ENCODE peak calls at places on chromosomes 16 and 17, in ten cellular contexts. One of them, this sample, is unnamed.

GRCh38 chr17:66540131-66540781 is 237.8 kb downstream of the PRKCA start:
- DNase-seq in NCI-H1694: no peak
- DNase-seq in substantia nigra: peak
- DNase-seq in activated effector memory CD4-positive, alpha-beta T cell treated with Interleukin-2 at 50 U/mL for 16 hours: no peak
- DNase-seq in kidney epithelial cell: peak
- DNase-seq in GM18507: no peak
- DNase-seq in NCI-H2081: no peak
- DNase-seq in HuH-7.5: no peak
- DNase-seq in fibroblast of the aortic adventitia: peak
- DNase-seq in NCI-H2029: no peak
- DNase-seq in this sample: no peak

GRCh38 chr16:30761427-30761927 is 385 bp downstream of the CFAP119 start:
- DNase-seq in substantia nigra: no peak
- DNase-seq in HuH-7.5: no peak
- DNase-seq in activated effector memory CD4-positive, alpha-beta T cell treated with Interleukin-2 at 50 U/mL for 16 hours: no peak
- DNase-seq in fibroblast of the aortic adventitia: no peak
- DNase-seq in NCI-H2081: peak
- DNase-seq in NCI-H2029: no peak
- DNase-seq in kidney epithelial cell: no peak
- DNase-seq in NCI-H1694: no peak
- DNase-seq in GM18507: no peak
- DNase-seq in this sample: peak

GRCh38 chr16:56667581-56668571 is at the start of gene MT1G:
- DNase-seq in substantia nigra: no peak
- DNase-seq in activated effector memory CD4-positive, alpha-beta T cell treated with Interleukin-2 at 50 U/mL for 16 hours: no peak
- DNase-seq in NCI-H1694: no peak
- DNase-seq in NCI-H2081: no peak
- DNase-seq in kidney epithelial cell: no peak
- DNase-seq in HuH-7.5: no peak
- DNase-seq in NCI-H2029: peak
- DNase-seq in GM18507: no peak
- DNase-seq in fibroblast of the aortic adventitia: peak
- DNase-seq in this sample: no peak

GRCh38 chr16:66166451-66166850 is 200.0 kb upstream of the CDH5 start:
- DNase-seq in GM18507: no peak
- DNase-seq in NCI-H2029: no peak
- DNase-seq in substantia nigra: no peak
- DNase-seq in kidney epithelial cell: no peak
- DNase-seq in NCI-H1694: no peak
- DNase-seq in activated effector memory CD4-positive, alpha-beta T cell treated with Interleukin-2 at 50 U/mL for 16 hours: no peak
- DNase-seq in NCI-H2081: no peak
- DNase-seq in HuH-7.5: no peak
- DNase-seq in fibroblast of the aortic adventitia: peak
- DNase-seq in this sample: no peak

GRCh38 chr16:68069511-68070248 is 15.5 kb upstream of the NFATC3 start:
- DNase-seq in activated effector memory CD4-positive, alpha-beta T cell treated with Interleukin-2 at 50 U/mL for 16 hours: peak
- DNase-seq in substantia nigra: no peak
- DNase-seq in NCI-H2029: peak
- DNase-seq in NCI-H1694: peak
- DNase-seq in GM18507: no peak
- DNase-seq in fibroblast of the aortic adventitia: no peak
- DNase-seq in HuH-7.5: no peak
- DNase-seq in kidney epithelial cell: no peak
- DNase-seq in NCI-H2081: no peak
- DNase-seq in this sample: no peak

GRCh38 chr16:23225634-23226033 is 43.1 kb downstream of the SCNN1G start:
- DNase-seq in HuH-7.5: no peak
- DNase-seq in NCI-H2029: no peak
- DNase-seq in substantia nigra: no peak
- DNase-seq in kidney epithelial cell: no peak
- DNase-seq in GM18507: no peak
- DNase-seq in activated effector memory CD4-positive, alpha-beta T cell treated with Interleukin-2 at 50 U/mL for 16 hours: no peak
- DNase-seq in NCI-H2081: no peak
- DNase-seq in fibroblast of the aortic adventitia: no peak
- DNase-seq in NCI-H1694: no peak
- DNase-seq in this sample: no peak

GRCh38 chr17:181213-182163 is at the start of gene DOC2B:
- DNase-seq in activated effector memory CD4-positive, alpha-beta T cell treated with Interleukin-2 at 50 U/mL for 16 hours: no peak
- DNase-seq in kidney epithelial cell: no peak
- DNase-seq in HuH-7.5: peak
- DNase-seq in substantia nigra: no peak
- DNase-seq in fibroblast of the aortic adventitia: peak
- DNase-seq in NCI-H2081: no peak
- DNase-seq in NCI-H2029: no peak
- DNase-seq in NCI-H1694: no peak
- DNase-seq in GM18507: no peak
- DNase-seq in this sample: no peak

GRCh38 chr16:49739381-49739780 is 116.5 kb downstream of the ZNF423 start:
- DNase-seq in NCI-H1694: no peak
- DNase-seq in fibroblast of the aortic adventitia: no peak
- DNase-seq in NCI-H2029: no peak
- DNase-seq in NCI-H2081: no peak
- DNase-seq in HuH-7.5: no peak
- DNase-seq in kidney epithelial cell: no peak
- DNase-seq in substantia nigra: no peak
- DNase-seq in GM18507: no peak
- DNase-seq in activated effector memory CD4-positive, alpha-beta T cell treated with Interleukin-2 at 50 U/mL for 16 hours: no peak
- DNase-seq in this sample: peak

GRCh38 chr17:51391992-51392654 is 131.8 kb downstream of the UTP18 start:
- DNase-seq in activated effector memory CD4-positive, alpha-beta T cell treated with Interleukin-2 at 50 U/mL for 16 hours: no peak
- DNase-seq in substantia nigra: no peak
- DNase-seq in NCI-H2029: no peak
- DNase-seq in NCI-H1694: no peak
- DNase-seq in kidney epithelial cell: no peak
- DNase-seq in fibroblast of the aortic adventitia: no peak
- DNase-seq in NCI-H2081: no peak
- DNase-seq in HuH-7.5: no peak
- DNase-seq in GM18507: no peak
- DNase-seq in this sample: no peak

GRCh38 chr17:31499771-31500554 is 108.5 kb downstream of the RAB11FIP4 start:
- DNase-seq in NCI-H2081: no peak
- DNase-seq in kidney epithelial cell: peak
- DNase-seq in NCI-H2029: no peak
- DNase-seq in fibroblast of the aortic adventitia: peak
- DNase-seq in NCI-H1694: no peak
- DNase-seq in GM18507: no peak
- DNase-seq in substantia nigra: no peak
- DNase-seq in HuH-7.5: no peak
- DNase-seq in activated effector memory CD4-positive, alpha-beta T cell treated with Interleukin-2 at 50 U/mL for 16 hours: no peak
- DNase-seq in this sample: no peak

GRCh38 chr16:27515874-27516353 is 33.8 kb downstream of the GTF3C1 start:
- DNase-seq in GM18507: peak
- DNase-seq in NCI-H2081: no peak
- DNase-seq in fibroblast of the aortic adventitia: no peak
- DNase-seq in HuH-7.5: peak
- DNase-seq in NCI-H2029: no peak
- DNase-seq in activated effector memory CD4-positive, alpha-beta T cell treated with Interleukin-2 at 50 U/mL for 16 hours: no peak
- DNase-seq in substantia nigra: no peak
- DNase-seq in NCI-H1694: peak
- DNase-seq in kidney epithelial cell: no peak
- DNase-seq in this sample: peak

GRCh38 chr16:22070361-22071351 is 21.7 kb upstream of the VWA3A start:
- DNase-seq in substantia nigra: no peak
- DNase-seq in NCI-H2029: no peak
- DNase-seq in HuH-7.5: no peak
- DNase-seq in NCI-H1694: peak
- DNase-seq in kidney epithelial cell: no peak
- DNase-seq in GM18507: no peak
- DNase-seq in fibroblast of the aortic adventitia: peak
- DNase-seq in activated effector memory CD4-positive, alpha-beta T cell treated with Interleukin-2 at 50 U/mL for 16 hours: no peak
- DNase-seq in NCI-H2081: no peak
- DNase-seq in this sample: no peak

GRCh38 chr17:50397919-50398285 is 579 bp upstream of the LRRC59 start:
- DNase-seq in fibroblast of the aortic adventitia: no peak
- DNase-seq in NCI-H2081: no peak
- DNase-seq in HuH-7.5: no peak
- DNase-seq in activated effector memory CD4-positive, alpha-beta T cell treated with Interleukin-2 at 50 U/mL for 16 hours: no peak
- DNase-seq in substantia nigra: no peak
- DNase-seq in NCI-H1694: no peak
- DNase-seq in kidney epithelial cell: no peak
- DNase-seq in GM18507: no peak
- DNase-seq in NCI-H2029: no peak
- DNase-seq in this sample: no peak

GRCh38 chr16:57284206-57284951 is at the start of gene PLLP:
- DNase-seq in substantia nigra: no peak
- DNase-seq in activated effector memory CD4-positive, alpha-beta T cell treated with Interleukin-2 at 50 U/mL for 16 hours: peak
- DNase-seq in HuH-7.5: peak
- DNase-seq in NCI-H2081: peak
- DNase-seq in kidney epithelial cell: no peak
- DNase-seq in GM18507: no peak
- DNase-seq in fibroblast of the aortic adventitia: no peak
- DNase-seq in NCI-H1694: no peak
- DNase-seq in NCI-H2029: peak
- DNase-seq in this sample: peak

GRCh38 chr16:87392823-87393679 is 915 bp downstream of the MAP1LC3B start:
- DNase-seq in GM18507: no peak
- DNase-seq in NCI-H2081: peak
- DNase-seq in NCI-H2029: no peak
- DNase-seq in HuH-7.5: peak
- DNase-seq in fibroblast of the aortic adventitia: peak
- DNase-seq in activated effector memory CD4-positive, alpha-beta T cell treated with Interleukin-2 at 50 U/mL for 16 hours: peak
- DNase-seq in kidney epithelial cell: no peak
- DNase-seq in substantia nigra: no peak
- DNase-seq in NCI-H1694: no peak
- DNase-seq in this sample: peak

GRCh38 chr16:10494343-10495030 is 85.9 kb downstream of the EMP2 start:
- DNase-seq in fibroblast of the aortic adventitia: no peak
- DNase-seq in NCI-H1694: no peak
- DNase-seq in kidney epithelial cell: no peak
- DNase-seq in GM18507: no peak
- DNase-seq in HuH-7.5: no peak
- DNase-seq in NCI-H2029: no peak
- DNase-seq in activated effector memory CD4-positive, alpha-beta T cell treated with Interleukin-2 at 50 U/mL for 16 hours: no peak
- DNase-seq in substantia nigra: no peak
- DNase-seq in NCI-H2081: no peak
- DNase-seq in this sample: no peak

GRCh38 chr17:71335212-71335611 is 785.6 kb upstream of the SOX9 start:
- DNase-seq in kidney epithelial cell: no peak
- DNase-seq in NCI-H2081: no peak
- DNase-seq in GM18507: no peak
- DNase-seq in NCI-H1694: no peak
- DNase-seq in NCI-H2029: no peak
- DNase-seq in fibroblast of the aortic adventitia: no peak
- DNase-seq in activated effector memory CD4-positive, alpha-beta T cell treated with Interleukin-2 at 50 U/mL for 16 hours: no peak
- DNase-seq in HuH-7.5: no peak
- DNase-seq in substantia nigra: no peak
- DNase-seq in this sample: no peak

GRCh38 chr16:56848056-56848936 is 16.7 kb upstream of the SLC12A3 start:
- DNase-seq in NCI-H2081: no peak
- DNase-seq in fibroblast of the aortic adventitia: peak
- DNase-seq in kidney epithelial cell: peak
- DNase-seq in NCI-H1694: no peak
- DNase-seq in substantia nigra: no peak
- DNase-seq in activated effector memory CD4-positive, alpha-beta T cell treated with Interleukin-2 at 50 U/mL for 16 hours: no peak
- DNase-seq in HuH-7.5: no peak
- DNase-seq in GM18507: no peak
- DNase-seq in NCI-H2029: no peak
- DNase-seq in this sample: no peak

GRCh38 chr16:77794586-77794985 is 6.2 kb downstream of the VAT1L start:
- DNase-seq in HuH-7.5: no peak
- DNase-seq in NCI-H2081: no peak
- DNase-seq in substantia nigra: no peak
- DNase-seq in activated effector memory CD4-positive, alpha-beta T cell treated with Interleukin-2 at 50 U/mL for 16 hours: no peak
- DNase-seq in fibroblast of the aortic adventitia: peak
- DNase-seq in NCI-H1694: no peak
- DNase-seq in kidney epithelial cell: peak
- DNase-seq in NCI-H2029: no peak
- DNase-seq in GM18507: no peak
- DNase-seq in this sample: no peak

GRCh38 chr17:50952889-50953288 is 86.7 kb upstream of the TOB1 start:
- DNase-seq in NCI-H2081: no peak
- DNase-seq in fibroblast of the aortic adventitia: no peak
- DNase-seq in kidney epithelial cell: no peak
- DNase-seq in NCI-H2029: no peak
- DNase-seq in activated effector memory CD4-positive, alpha-beta T cell treated with Interleukin-2 at 50 U/mL for 16 hours: no peak
- DNase-seq in GM18507: no peak
- DNase-seq in HuH-7.5: no peak
- DNase-seq in NCI-H1694: no peak
- DNase-seq in substantia nigra: no peak
- DNase-seq in this sample: no peak

GRCh38 chr17:73160980-73161630 is 3.7 kb upstream of the SSTR2 start:
- DNase-seq in fibroblast of the aortic adventitia: no peak
- DNase-seq in NCI-H1694: no peak
- DNase-seq in NCI-H2081: no peak
- DNase-seq in GM18507: no peak
- DNase-seq in kidney epithelial cell: no peak
- DNase-seq in substantia nigra: no peak
- DNase-seq in HuH-7.5: no peak
- DNase-seq in NCI-H2029: no peak
- DNase-seq in activated effector memory CD4-positive, alpha-beta T cell treated with Interleukin-2 at 50 U/mL for 16 hours: no peak
- DNase-seq in this sample: no peak

GRCh38 chr16:48393843-48394703 is 8.9 kb upstream of the SIAH1 start:
- DNase-seq in NCI-H2029: no peak
- DNase-seq in HuH-7.5: no peak
- DNase-seq in GM18507: no peak
- DNase-seq in activated effector memory CD4-positive, alpha-beta T cell treated with Interleukin-2 at 50 U/mL for 16 hours: no peak
- DNase-seq in NCI-H2081: no peak
- DNase-seq in substantia nigra: peak
- DNase-seq in NCI-H1694: no peak
- DNase-seq in fibroblast of the aortic adventitia: peak
- DNase-seq in kidney epithelial cell: no peak
- DNase-seq in this sample: no peak

GRCh38 chr16:56401482-56401881 is 23.9 kb downstream of the AMFR start:
- DNase-seq in NCI-H1694: peak
- DNase-seq in NCI-H2029: no peak
- DNase-seq in substantia nigra: no peak
- DNase-seq in kidney epithelial cell: no peak
- DNase-seq in activated effector memory CD4-positive, alpha-beta T cell treated with Interleukin-2 at 50 U/mL for 16 hours: no peak
- DNase-seq in fibroblast of the aortic adventitia: no peak
- DNase-seq in NCI-H2081: peak
- DNase-seq in HuH-7.5: peak
- DNase-seq in GM18507: no peak
- DNase-seq in this sample: peak

GRCh38 chr17:81132770-81133723 is 32.3 kb upstream of the PVALEF start:
- DNase-seq in NCI-H1694: no peak
- DNase-seq in NCI-H2081: no peak
- DNase-seq in activated effector memory CD4-positive, alpha-beta T cell treated with Interleukin-2 at 50 U/mL for 16 hours: no peak
- DNase-seq in GM18507: no peak
- DNase-seq in fibroblast of the aortic adventitia: no peak
- DNase-seq in substantia nigra: no peak
- DNase-seq in NCI-H2029: no peak
- DNase-seq in kidney epithelial cell: no peak
- DNase-seq in HuH-7.5: no peak
- DNase-seq in this sample: no peak

GRCh38 chr16:10297341-10298006 is 88.4 kb upstream of the ATF7IP2 start:
- DNase-seq in activated effector memory CD4-positive, alpha-beta T cell treated with Interleukin-2 at 50 U/mL for 16 hours: no peak
- DNase-seq in HuH-7.5: peak
- DNase-seq in NCI-H2029: no peak
- DNase-seq in fibroblast of the aortic adventitia: no peak
- DNase-seq in NCI-H1694: no peak
- DNase-seq in kidney epithelial cell: no peak
- DNase-seq in substantia nigra: peak
- DNase-seq in NCI-H2081: no peak
- DNase-seq in GM18507: peak
- DNase-seq in this sample: no peak

GRCh38 chr16:11342021-11342855 is 3.0 kb upstream of the RMI2 start:
- DNase-seq in kidney epithelial cell: no peak
- DNase-seq in GM18507: no peak
- DNase-seq in NCI-H2081: no peak
- DNase-seq in substantia nigra: no peak
- DNase-seq in activated effector memory CD4-positive, alpha-beta T cell treated with Interleukin-2 at 50 U/mL for 16 hours: no peak
- DNase-seq in NCI-H1694: no peak
- DNase-seq in HuH-7.5: no peak
- DNase-seq in NCI-H2029: no peak
- DNase-seq in fibroblast of the aortic adventitia: no peak
- DNase-seq in this sample: no peak

GRCh38 chr17:35129973-35130351 is 8.5 kb downstream of the FNDC8 start:
- DNase-seq in NCI-H2081: no peak
- DNase-seq in activated effector memory CD4-positive, alpha-beta T cell treated with Interleukin-2 at 50 U/mL for 16 hours: no peak
- DNase-seq in substantia nigra: no peak
- DNase-seq in HuH-7.5: no peak
- DNase-seq in fibroblast of the aortic adventitia: no peak
- DNase-seq in NCI-H1694: no peak
- DNase-seq in GM18507: no peak
- DNase-seq in kidney epithelial cell: no peak
- DNase-seq in NCI-H2029: no peak
- DNase-seq in this sample: no peak

GRCh38 chr17:15893333-15894024 is 51.5 kb upstream of the ADORA2B start:
- DNase-seq in NCI-H2081: no peak
- DNase-seq in NCI-H2029: no peak
- DNase-seq in substantia nigra: no peak
- DNase-seq in NCI-H1694: no peak
- DNase-seq in fibroblast of the aortic adventitia: no peak
- DNase-seq in activated effector memory CD4-positive, alpha-beta T cell treated with Interleukin-2 at 50 U/mL for 16 hours: no peak
- DNase-seq in kidney epithelial cell: no peak
- DNase-seq in GM18507: no peak
- DNase-seq in HuH-7.5: no peak
- DNase-seq in this sample: no peak

This sample was measured in HEK293T.